ENCODE peak calls at places on chromosomes 4 and X, in four cellular contexts. One of them, this sample, is unnamed.

GRCh38 chr4:176753049-176753448 is 39.7 kb downstream of the VEGFC start:
- DNase-seq in stimulated activated CD8-positive, alpha-beta memory T cell treated with anti-CD3 and anti-CD28 coated beads, Interleukin-7, amount 100 ng/mL, for 1 hour: no peak
- DNase-seq in HEK293T: no peak
- DNase-seq in NB4: no peak
- DNase-seq in this sample: no peak

GRCh38 chr4:2754848-2755820 is 1.0 kb downstream of the TNIP2 start:
- DNase-seq in stimulated activated CD8-positive, alpha-beta memory T cell treated with anti-CD3 and anti-CD28 coated beads, Interleukin-7, amount 100 ng/mL, for 1 hour: no peak
- DNase-seq in NB4: no peak
- DNase-seq in HEK293T: no peak
- DNase-seq in this sample: no peak

GRCh38 chr4:88791274-88791673 is 93.6 kb upstream of the NAP1L5 start:
- DNase-seq in stimulated activated CD8-positive, alpha-beta memory T cell treated with anti-CD3 and anti-CD28 coated beads, Interleukin-7, amount 100 ng/mL, for 1 hour: no peak
- DNase-seq in NB4: peak
- DNase-seq in HEK293T: no peak
- DNase-seq in this sample: no peak

GRCh38 chr4:148926861-148927260 is 484.6 kb upstream of the NR3C2 start:
- DNase-seq in HEK293T: no peak
- DNase-seq in stimulated activated CD8-positive, alpha-beta memory T cell treated with anti-CD3 and anti-CD28 coated beads, Interleukin-7, amount 100 ng/mL, for 1 hour: no peak
- DNase-seq in NB4: no peak
- DNase-seq in this sample: no peak

GRCh38 chr4:75916091-75916661 is 13.9 kb upstream of the PPEF2 start:
- DNase-seq in HEK293T: peak
- DNase-seq in NB4: peak
- DNase-seq in stimulated activated CD8-positive, alpha-beta memory T cell treated with anti-CD3 and anti-CD28 coated beads, Interleukin-7, amount 100 ng/mL, for 1 hour: no peak
- DNase-seq in this sample: peak

GRCh38 chr4:150256841-150257273 is 178.6 kb downstream of the DCLK2 start:
- DNase-seq in HEK293T: no peak
- DNase-seq in NB4: peak
- DNase-seq in stimulated activated CD8-positive, alpha-beta memory T cell treated with anti-CD3 and anti-CD28 coated beads, Interleukin-7, amount 100 ng/mL, for 1 hour: no peak
- DNase-seq in this sample: peak

GRCh38 chr4:141409556-141409955 is 188.9 kb downstream of the ZNF330 start:
- DNase-seq in stimulated activated CD8-positive, alpha-beta memory T cell treated with anti-CD3 and anti-CD28 coated beads, Interleukin-7, amount 100 ng/mL, for 1 hour: no peak
- DNase-seq in NB4: no peak
- DNase-seq in HEK293T: no peak
- DNase-seq in this sample: no peak

GRCh38 chrX:103565197-103565596 is 20.1 kb upstream of the TCEAL4 start:
- DNase-seq in HEK293T: no peak
- DNase-seq in stimulated activated CD8-positive, alpha-beta memory T cell treated with anti-CD3 and anti-CD28 coated beads, Interleukin-7, amount 100 ng/mL, for 1 hour: no peak
- DNase-seq in NB4: no peak
- DNase-seq in this sample: peak

GRCh38 chrX:150605603-150606002 is 37.2 kb downstream of the MTM1 start:
- DNase-seq in stimulated activated CD8-positive, alpha-beta memory T cell treated with anti-CD3 and anti-CD28 coated beads, Interleukin-7, amount 100 ng/mL, for 1 hour: no peak
- DNase-seq in HEK293T: no peak
- DNase-seq in NB4: no peak
- DNase-seq in this sample: no peak

GRCh38 chrX:123504630-123505270 is 228.1 kb downstream of the THOC2 start:
- DNase-seq in stimulated activated CD8-positive, alpha-beta memory T cell treated with anti-CD3 and anti-CD28 coated beads, Interleukin-7, amount 100 ng/mL, for 1 hour: no peak
- DNase-seq in NB4: no peak
- DNase-seq in HEK293T: no peak
- DNase-seq in this sample: no peak

GRCh38 chr4:138348055-138348454 is 105.9 kb upstream of the SLC7A11 start:
- DNase-seq in HEK293T: no peak
- DNase-seq in NB4: peak
- DNase-seq in stimulated activated CD8-positive, alpha-beta memory T cell treated with anti-CD3 and anti-CD28 coated beads, Interleukin-7, amount 100 ng/mL, for 1 hour: no peak
- DNase-seq in this sample: peak

GRCh38 chr4:140156529-140157171 is 2.7 kb upstream of the MAML3 start:
- DNase-seq in stimulated activated CD8-positive, alpha-beta memory T cell treated with anti-CD3 and anti-CD28 coated beads, Interleukin-7, amount 100 ng/mL, for 1 hour: no peak
- DNase-seq in HEK293T: no peak
- DNase-seq in NB4: peak
- DNase-seq in this sample: no peak

GRCh38 chrX:20057479-20057878 is 59.2 kb downstream of the MAP7D2 start:
- DNase-seq in stimulated activated CD8-positive, alpha-beta memory T cell treated with anti-CD3 and anti-CD28 coated beads, Interleukin-7, amount 100 ng/mL, for 1 hour: no peak
- DNase-seq in NB4: no peak
- DNase-seq in HEK293T: no peak
- DNase-seq in this sample: no peak

GRCh38 chr4:26076000-26076587 is 162.1 kb downstream of the SMIM20 start:
- DNase-seq in NB4: peak
- DNase-seq in HEK293T: no peak
- DNase-seq in stimulated activated CD8-positive, alpha-beta memory T cell treated with anti-CD3 and anti-CD28 coated beads, Interleukin-7, amount 100 ng/mL, for 1 hour: no peak
- DNase-seq in this sample: no peak

GRCh38 chrX:23403849-23404248 is 69.2 kb downstream of the PTCHD1 start:
- DNase-seq in NB4: peak
- DNase-seq in stimulated activated CD8-positive, alpha-beta memory T cell treated with anti-CD3 and anti-CD28 coated beads, Interleukin-7, amount 100 ng/mL, for 1 hour: no peak
- DNase-seq in HEK293T: peak
- DNase-seq in this sample: no peak

GRCh38 chr4:140884431-140885058 is 128.4 kb upstream of the TBC1D9 start:
- DNase-seq in NB4: peak
- DNase-seq in HEK293T: peak
- DNase-seq in stimulated activated CD8-positive, alpha-beta memory T cell treated with anti-CD3 and anti-CD28 coated beads, Interleukin-7, amount 100 ng/mL, for 1 hour: no peak
- DNase-seq in this sample: peak

GRCh38 chr4:20589436-20589835 is 110.8 kb upstream of the PACRGL start:
- DNase-seq in stimulated activated CD8-positive, alpha-beta memory T cell treated with anti-CD3 and anti-CD28 coated beads, Interleukin-7, amount 100 ng/mL, for 1 hour: no peak
- DNase-seq in NB4: no peak
- DNase-seq in HEK293T: no peak
- DNase-seq in this sample: no peak

GRCh38 chr4:41820473-41820872 is 71.9 kb upstream of the PHOX2B start:
- DNase-seq in stimulated activated CD8-positive, alpha-beta memory T cell treated with anti-CD3 and anti-CD28 coated beads, Interleukin-7, amount 100 ng/mL, for 1 hour: no peak
- DNase-seq in NB4: no peak
- DNase-seq in HEK293T: no peak
- DNase-seq in this sample: no peak

GRCh38 chrX:46642145-46642544 is 68.6 kb downstream of the CHST7 start:
- DNase-seq in HEK293T: peak
- DNase-seq in NB4: peak
- DNase-seq in stimulated activated CD8-positive, alpha-beta memory T cell treated with anti-CD3 and anti-CD28 coated beads, Interleukin-7, amount 100 ng/mL, for 1 hour: no peak
- DNase-seq in this sample: peak